ENCODE peak calls at places on chromosomes 11 and 22, in seven cellular contexts. Q is fibroblast of pulmonary artery, I is RKO, B is EL, E is SJSA1, L is foreskin fibroblast, C is A549. J is an unnamed sample.

GRCh38 chr11:1307998-1308744 is 1.3 kb downstream of the TOLLIP start:
- DNase-seq in I (peak; percentile 83), C (no peak), E (no peak), B (no peak), L (peak; percentile 23), Q (no peak), J (peak; percentile 20)

GRCh38 chr22:37169947-37170688 is 17.9 kb downstream of the C1QTNF6 start:
- DNase-seq in B (no peak), E (no peak), Q (no peak), C (no peak), I (no peak), L (no peak), J (no peak)

GRCh38 chr11:116420770-116421528 is 351.8 kb downstream of the BUD13 start:
- DNase-seq in Q (no peak), C (no peak), E (no peak), B (no peak), I (peak; percentile 74), L (no peak), J (no peak)

GRCh38 chr11:67983916-67984315 is 20.0 kb downstream of the UNC93B1 start:
- DNase-seq in I (no peak), B (no peak), C (no peak), Q (no peak), E (no peak), L (no peak), J (no peak)

GRCh38 chr22:50293441-50294318 is 13.8 kb downstream of the PLXNB2 start:
- DNase-seq in I (no peak), E (peak; percentile 94), C (no peak), B (peak; percentile 94), L (peak; percentile 75), Q (peak; percentile 80), J (no peak)

GRCh38 chr11:118845369-118845768 is 38.3 kb upstream of the CXCR5 start:
- DNase-seq in E (no peak), B (peak; percentile 59), C (no peak), I (no peak), Q (peak; percentile 39), L (peak; percentile 49), J (no peak)

GRCh38 chr11:60700689-60701508 is 1.5 kb downstream of the MS4A8 start:
- DNase-seq in I (peak; percentile 36), Q (peak; percentile 11), C (peak; percentile 24), L (no peak), B (peak; percentile 14), E (peak; percentile 33), J (peak; percentile 49)

GRCh38 chr22:48824673-48825651 is 1002.7 kb downstream of the BRD1 start:
- DNase-seq in Q (no peak), B (no peak), I (no peak), E (peak; percentile 39), L (no peak), C (no peak), J (no peak)

GRCh38 chr11:2077061-2077802 is 62.0 kb downstream of the IGF2 start:
- DNase-seq in E (peak; percentile 76), L (peak; percentile 69), C (peak; percentile 51), B (peak; percentile 68), I (peak; percentile 51), Q (peak; percentile 47), J (no peak)

GRCh38 chr22:44133901-44134511 is 46.7 kb upstream of the PARVG start:
- DNase-seq in I (no peak), C (no peak), L (no peak), Q (peak; percentile 18), B (no peak), E (peak; percentile 58), J (no peak)

GRCh38 chr11:117064275-117064674 is 34.0 kb downstream of the SIK3 start:
- DNase-seq in Q (peak; percentile 56), E (no peak), B (peak; percentile 55), C (no peak), I (peak; percentile 24), L (peak; percentile 45), J (no peak)

GRCh38 chr22:20101638-20102037 is 14.3 kb upstream of the RANBP1 start:
- DNase-seq in E (no peak), Q (no peak), C (no peak), I (no peak), B (no peak), L (no peak), J (no peak)

GRCh38 chr11:113184498-113184897 is 129.9 kb upstream of the TTC12 start:
- DNase-seq in L (peak; percentile 94), B (peak; percentile 90), Q (peak; percentile 95), I (peak; percentile 64), C (no peak), E (no peak), J (peak; percentile 3)

GRCh38 chr22:19818264-19819208 is 36.1 kb downstream of the GNB1L start:
- DNase-seq in E (no peak), L (no peak), Q (no peak), I (no peak), C (no peak), B (no peak), J (no peak)

GRCh38 chr11:59025097-59025496 is 61.0 kb upstream of the GLYATL1B start:
- DNase-seq in C (no peak), E (no peak), L (no peak), B (no peak), Q (no peak), I (no peak), J (no peak)

GRCh38 chr11:9525116-9525515 is 48.4 kb upstream of the WEE1 start:
- DNase-seq in I (no peak), E (no peak), Q (peak; percentile 22), L (peak; percentile 46), B (no peak), C (no peak), J (no peak)

GRCh38 chr22:44120314-44120704 is 60.4 kb upstream of the PARVG start:
- DNase-seq in Q (no peak), L (no peak), I (no peak), E (no peak), C (no peak), B (no peak), J (no peak)

GRCh38 chr11:85809881-85810280 is 1.1 kb downstream of the SYTL2 start:
- DNase-seq in C (no peak), Q (no peak), E (no peak), L (no peak), B (peak; percentile 71), I (no peak), J (peak; percentile 38)

GRCh38 chr11:113283881-113284280 is 30.5 kb upstream of the TTC12 start:
- DNase-seq in C (no peak), E (no peak), Q (no peak), I (no peak), B (no peak), L (no peak), J (no peak)

GRCh38 chr11:1896468-1896867 is 4.8 kb upstream of the PRR33 start:
- DNase-seq in E (no peak), C (no peak), Q (no peak), L (no peak), I (no peak), B (no peak), J (no peak)

GRCh38 chr22:17314472-17314871 is 54.8 kb upstream of the CECR2 start:
- DNase-seq in E (no peak), L (no peak), C (no peak), I (no peak), B (no peak), Q (no peak), J (no peak)

GRCh38 chr22:27372969-27373670 is 428.4 kb downstream of the MN1 start:
- DNase-seq in I (no peak), E (peak; percentile 54), B (no peak), Q (no peak), L (no peak), C (no peak), J (peak; percentile 88)

GRCh38 chr11:119236891-119237290 is 30.8 kb downstream of the CBL start:
- DNase-seq in Q (peak; percentile 14), E (no peak), I (no peak), B (peak; percentile 60), C (no peak), L (peak; percentile 25), J (no peak)

GRCh38 chr22:21074092-21074715 is 28.5 kb downstream of the LRRC74B start:
- DNase-seq in C (peak; percentile 25), B (peak; percentile 87), I (peak; percentile 79), E (no peak), L (peak; percentile 66), Q (peak; percentile 41), J (no peak)

GRCh38 chr11:64810891-64811272 is 531 bp upstream of the MEN1 start:
- DNase-seq in C (no peak), Q (no peak), L (no peak), B (no peak), E (no peak), I (no peak), J (no peak)

GRCh38 chr11:97336064-97336463 is 946.3 kb downstream of the JRKL start:
- DNase-seq in I (no peak), B (no peak), L (no peak), C (no peak), Q (no peak), E (no peak), J (no peak)

GRCh38 chr11:16632295-16633200 is 105.9 kb upstream of the C11orf58 start:
- DNase-seq in E (no peak), I (peak; percentile 45), Q (peak; percentile 29), C (no peak), L (no peak), B (peak; percentile 51), J (peak; percentile 76)

GRCh38 chr11:14460147-14460546 is 39.5 kb downstream of the COPB1 start:
- DNase-seq in C (no peak), L (no peak), Q (no peak), B (no peak), E (no peak), I (peak; percentile 54), J (no peak)

GRCh38 chr11:32374261-32374711 is 61.1 kb downstream of the WT1 start:
- DNase-seq in C (peak; percentile 41), Q (peak; percentile 49), I (no peak), L (no peak), B (peak; percentile 49), E (no peak), J (peak; percentile 76)

GRCh38 chr11:11463397-11463796 is 110.3 kb upstream of the CSNK2A3 start:
- DNase-seq in C (no peak), L (no peak), E (no peak), Q (no peak), I (no peak), B (no peak), J (peak; percentile 79)

GRCh38 chr22:20131593-20131855 is at the start of gene ZDHHC8:
- DNase-seq in L (no peak), Q (no peak), I (no peak), C (no peak), B (no peak), E (no peak), J (peak; percentile 34)

GRCh38 chr22:44200855-44201550 is 20.3 kb downstream of the PARVG start:
- DNase-seq in I (no peak), B (no peak), E (peak; percentile 39), C (no peak), Q (no peak), L (no peak), J (no peak)

GRCh38 chr11:34028407-34028804 is 23.1 kb upstream of the CAPRIN1 start:
- DNase-seq in E (no peak), C (no peak), I (peak; percentile 21), Q (no peak), L (peak; percentile 36), B (peak; percentile 13), J (no peak)

GRCh38 chr22:28023774-28024173 is 104.7 kb upstream of the PITPNB start:
- DNase-seq in I (no peak), B (no peak), L (no peak), E (peak; percentile 21), C (no peak), Q (no peak), J (no peak)

GRCh38 chr11:116427903-116428637 is 344.7 kb downstream of the BUD13 start:
- DNase-seq in C (no peak), L (no peak), B (no peak), E (no peak), Q (no peak), I (no peak), J (peak; percentile 21)

GRCh38 chr11:130071211-130071712 is 1.6 kb downstream of the APLP2 start:
- DNase-seq in E (no peak), L (peak; percentile 33), I (peak; percentile 78), C (peak; percentile 5), Q (peak; percentile 22), B (peak; percentile 47), J (no peak)

GRCh38 chr22:31585161-31585859 is 76.7 kb downstream of the PISD start:
- DNase-seq in L (peak; percentile 69), C (no peak), Q (peak; percentile 61), E (no peak), B (peak; percentile 59), I (no peak), J (no peak)

GRCh38 chr22:38706101-38706884 is 549 bp downstream of the GTPBP1 start:
- DNase-seq in B (peak; percentile 37), E (no peak), C (no peak), I (peak; percentile 28), Q (peak; percentile 36), L (no peak), J (no peak)

J was measured in SK-MEL-5.